ENCODE peak calls at places on chromosomes 11 and 22, in five cellular contexts. V is endothelial cell, F is gastrocnemius medialis, Y is A549, J is tibial artery. S is an unnamed sample.

GRCh38 chr22:36374603-36375024 is 13.2 kb downstream of the MYH9 start:
- DNase-seq in J (peak; percentile 69), F (no peak), V (no peak), Y (no peak), S (peak; percentile 78)

GRCh38 chr11:102760355-102761035 is 19.9 kb downstream of the MMP10 start:
- DNase-seq in V (no peak), J (no peak), F (no peak), Y (peak; percentile 18), S (no peak)

GRCh38 chr11:106491751-106492150 is 414.3 kb downstream of the AASDHPPT start:
- DNase-seq in J (no peak), F (no peak), Y (no peak), V (no peak), S (no peak)

GRCh38 chr22:37533995-37534394 is 14.8 kb upstream of the CARD10 start:
- DNase-seq in V (no peak), J (no peak), F (no peak), Y (no peak), S (no peak)

GRCh38 chr22:46977656-46978343 is 215.3 kb downstream of the TBC1D22A start:
- DNase-seq in J (no peak), Y (no peak), V (no peak), F (no peak), S (no peak)

GRCh38 chr11:69003301-69003865 is 9.7 kb downstream of the MRGPRF start:
- DNase-seq in F (no peak), V (no peak), J (peak; percentile 66), Y (no peak), S (no peak)

GRCh38 chr11:11607772-11608171 is 14.0 kb downstream of the GALNT18 start:
- DNase-seq in V (no peak), F (no peak), J (no peak), Y (no peak), S (no peak)

GRCh38 chr11:65182258-65183170 is 786 bp downstream of the CAPN1 start:
- DNase-seq in J (peak; percentile 72), F (peak; percentile 67), Y (no peak), V (peak; percentile 35), S (no peak)

GRCh38 chr22:41672780-41673509 is 15.7 kb downstream of the SNU13 start:
- DNase-seq in F (no peak), V (no peak), Y (peak; percentile 46), J (no peak), S (no peak)

GRCh38 chr22:37639070-37639760 is at the start of gene SH3BP1:
- DNase-seq in J (peak; percentile 70), V (peak; percentile 50), Y (no peak), F (no peak), S (peak; percentile 45)

GRCh38 chr22:45291061-45291930 is 6.5 kb downstream of the UPK3A start:
- DNase-seq in F (no peak), V (no peak), J (no peak), Y (no peak), S (no peak)

GRCh38 chr22:22609271-22609670 is 35.1 kb upstream of the GGTLC2 start:
- DNase-seq in F (no peak), V (no peak), J (no peak), Y (no peak), S (no peak)

GRCh38 chr11:4539603-4540219 is 5.3 kb upstream of the OR52M1 start:
- DNase-seq in Y (peak; percentile 43), F (no peak), J (no peak), V (peak; percentile 59), S (no peak)

GRCh38 chr11:742571-743201 is 4.6 kb upstream of the TALDO1 start:
- DNase-seq in F (no peak), V (no peak), Y (no peak), J (no peak), S (no peak)

GRCh38 chr11:62984451-62984991 is at the start of gene SLC22A6:
- DNase-seq in V (no peak), F (no peak), J (no peak), Y (no peak), S (no peak)

GRCh38 chr22:49156662-49157285 is 670.9 kb downstream of the BRD1 start:
- DNase-seq in Y (no peak), F (no peak), J (peak; percentile 27), V (no peak), S (no peak)

GRCh38 chr11:19574916-19575315 is 137.7 kb upstream of the NAV2 start:
- DNase-seq in Y (no peak), V (no peak), F (no peak), J (no peak), S (no peak)

GRCh38 chr11:98107736-98108135 is 913.0 kb upstream of the CNTN5 start:
- DNase-seq in Y (no peak), J (no peak), F (no peak), V (no peak), S (no peak)

GRCh38 chr11:72113170-72113808 is 794 bp upstream of the ANAPC15 start:
- DNase-seq in Y (no peak), J (no peak), V (no peak), F (no peak), S (no peak)

GRCh38 chr22:41891407-41891806 is 23.5 kb downstream of the SHISA8 start:
- DNase-seq in F (peak; percentile 59), Y (no peak), J (no peak), V (no peak), S (no peak)

GRCh38 chr11:67045314-67045713 is 11.3 kb upstream of the RHOD start:
- DNase-seq in J (peak; percentile 88), Y (peak; percentile 79), F (peak; percentile 72), V (no peak), S (no peak)

GRCh38 chr11:63536669-63537292 is at the start of gene PLAAT4:
- DNase-seq in V (no peak), F (no peak), Y (no peak), J (peak; percentile 73), S (no peak)

GRCh38 chr22:31286360-31287255 is 5.7 kb downstream of the PIK3IP1 start:
- DNase-seq in Y (no peak), V (no peak), J (no peak), F (no peak), S (no peak)

GRCh38 chr11:45208135-45208534 is 61.7 kb downstream of the PRDM11 start:
- DNase-seq in Y (no peak), V (no peak), F (no peak), J (no peak), S (no peak)

GRCh38 chr11:108498046-108498815 is at the start of gene POGLUT3:
- DNase-seq in V (peak; percentile 65), Y (peak; percentile 35), F (peak; percentile 18), J (peak; percentile 74), S (no peak)

GRCh38 chr22:48250286-48250895 is 1487.9 kb downstream of the TBC1D22A start:
- DNase-seq in V (no peak), F (no peak), Y (no peak), J (peak; percentile 57), S (peak; percentile 45)

GRCh38 chr11:59822989-59823566 is 12.5 kb upstream of the MRPL16 start:
- DNase-seq in V (peak; percentile 34), J (no peak), Y (peak; percentile 32), F (no peak), S (peak; percentile 46)

GRCh38 chr11:10294289-10294953 is 402 bp upstream of the SBF2 start:
- DNase-seq in Y (peak; percentile 41), V (peak; percentile 51), J (peak; percentile 75), F (peak; percentile 46), S (no peak)

GRCh38 chr22:24590596-24591173 is 2.2 kb downstream of the LRRC75B start:
- DNase-seq in V (no peak), Y (no peak), F (no peak), J (no peak), S (no peak)

GRCh38 chr11:65572356-65573043 is at the start of gene FAM89B:
- DNase-seq in V (peak; percentile 80), J (peak; percentile 96), Y (peak; percentile 81), F (peak; percentile 88), S (peak; percentile 85)

GRCh38 chr22:37985751-37986281 is 1.5 kb upstream of the SOX10 start:
- DNase-seq in F (no peak), V (no peak), J (no peak), Y (no peak), S (no peak)

GRCh38 chr11:134037093-134037908 is 31.6 kb upstream of the JAM3 start:
- DNase-seq in Y (no peak), V (peak; percentile 69), F (no peak), J (peak; percentile 89), S (no peak)

GRCh38 chr11:13702071-13702470 is 33.6 kb downstream of the FAR1 start:
- DNase-seq in V (no peak), J (no peak), Y (no peak), F (no peak), S (no peak)

GRCh38 chr11:13698147-13698546 is 29.7 kb downstream of the FAR1 start:
- DNase-seq in Y (no peak), J (no peak), V (no peak), F (no peak), S (no peak)

GRCh38 chr11:13699041-13699440 is 30.6 kb downstream of the FAR1 start:
- DNase-seq in F (no peak), Y (no peak), V (no peak), J (no peak), S (no peak)

GRCh38 chr11:13699870-13700269 is 31.4 kb downstream of the FAR1 start:
- DNase-seq in Y (no peak), V (no peak), F (no peak), J (no peak), S (no peak)

GRCh38 chr11:13701506-13701905 is 33.0 kb downstream of the FAR1 start:
- DNase-seq in Y (no peak), J (no peak), F (no peak), V (no peak), S (no peak)
- TF ChIP-seq CTCF in Y (peak; percentile 20), J (no peak), F (no peak), V (no peak), S (no peak)

GRCh38 chr11:70504246-70505020 is 106.1 kb downstream of the CTTN start:
- DNase-seq in J (no peak), F (no peak), V (no peak), Y (no peak), S (no peak)
- TF ChIP-seq CTCF in J (no peak), F (no peak), V (no peak), Y (no peak), S (no peak)

GRCh38 chr11:76790251-76790650 is 7.1 kb downstream of the TSKU start:
- DNase-seq in V (no peak), J (peak; percentile 37), F (no peak), Y (no peak), S (no peak)
- TF ChIP-seq CTCF in V (no peak), J (no peak), F (no peak), Y (no peak), S (no peak)

GRCh38 chr11:40842750-40843339 is 616.6 kb downstream of the LRRC4C start:
- DNase-seq in F (no peak), V (no peak), Y (no peak), J (no peak), S (no peak)

DNA sequence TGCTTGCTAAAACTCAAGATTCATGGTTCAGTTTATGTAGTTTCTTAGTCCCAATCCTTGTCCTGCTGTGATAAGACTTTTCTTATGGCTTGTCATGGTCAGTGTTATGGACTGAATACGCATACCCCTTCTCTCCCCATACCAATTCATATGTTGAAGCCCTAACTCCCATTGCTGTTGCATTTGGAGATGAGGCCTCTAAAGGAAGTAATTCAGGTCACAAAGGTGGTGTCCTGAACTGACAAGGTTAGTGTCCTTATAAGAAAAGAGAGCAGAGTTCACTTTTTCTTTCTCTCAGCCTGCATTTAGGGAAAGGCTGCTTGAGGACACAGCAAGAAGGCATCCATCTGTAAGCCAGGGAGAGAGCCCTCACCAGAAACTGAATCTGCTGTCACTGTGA is 618.2 kb downstream of the LRRC4C start:
- DNase-seq in Y (no peak), F (no peak), V (no peak), J (no peak), S (no peak)
- TF ChIP-seq CTCF in Y (no peak), F (no peak), V (no peak), J (no peak), S (no peak)